ENCODE peak calls at places on chromosome 16, in ten cellular contexts. S is Peyer's patch; F is fibroblast of pulmonary artery; L is body of pancreas; C is AG10803; O is tibial nerve; W is IMR-90; Y is stomach; A is CD8-positive, alpha-beta T cell; E is GM12864. G is an unnamed sample.

GRCh38 chr16:31181102-31181830 is 1.3 kb downstream of the FUS start:
- DNase-seq in E (no peak), L (peak), F (peak), Y (peak), O (no peak), S (peak), C (no peak), W (peak), A (peak), G (peak)

GRCh38 chr16:69260019-69260418 is 51.1 kb upstream of the VPS4A start:
- DNase-seq in Y (no peak), C (no peak), L (peak), W (no peak), O (no peak), S (no peak), A (no peak), F (no peak), E (no peak), G (no peak)

GRCh38 chr16:31476305-31477219 is 4.6 kb downstream of the TGFB1I1 start:
- DNase-seq in C (no peak), W (no peak), Y (peak), E (no peak), F (no peak), S (peak), A (peak), O (peak), L (peak), G (no peak)

GRCh38 chr16:2971134-2971984 is 2.2 kb downstream of the PAQR4 start:
- DNase-seq in L (no peak), A (no peak), C (no peak), E (no peak), Y (no peak), O (no peak), S (no peak), W (no peak), F (no peak), G (no peak)

GRCh38 chr16:4313563-4314531 is 2.0 kb upstream of the GLIS2 start:
- DNase-seq in E (no peak), A (no peak), L (peak), Y (peak), O (no peak), F (no peak), W (no peak), S (no peak), C (no peak), G (no peak)

GRCh38 chr16:26672206-26672605 is 394.5 kb upstream of the C16orf82 start:
- DNase-seq in C (no peak), E (no peak), Y (no peak), S (no peak), W (no peak), O (no peak), A (no peak), L (no peak), F (no peak), G (no peak)

GRCh38 chr16:69566437-69567030 is 768 bp downstream of the NFAT5 start:
- DNase-seq in S (peak), L (peak), A (peak), F (peak), C (peak), Y (peak), E (no peak), O (peak), W (peak), G (peak)

GRCh38 chr16:82748026-82748425 is 121.3 kb downstream of the CDH13 start:
- DNase-seq in F (peak), E (no peak), Y (no peak), S (no peak), L (peak), A (no peak), C (peak), W (peak), O (no peak), G (peak)

GRCh38 chr16:65876200-65876498 is 490.3 kb upstream of the CDH5 start:
- DNase-seq in Y (no peak), E (no peak), W (peak), L (no peak), O (no peak), F (no peak), A (no peak), C (peak), S (no peak), G (peak)

GRCh38 chr16:1550061-1550460 is 16.6 kb downstream of the TMEM204 start:
- DNase-seq in F (no peak), W (no peak), E (no peak), O (no peak), A (no peak), L (no peak), S (no peak), Y (no peak), C (no peak), G (no peak)

GRCh38 chr16:2501938-2502900 is 11.5 kb upstream of the ATP6V0C start:
- DNase-seq in F (no peak), O (no peak), L (no peak), Y (no peak), A (no peak), S (no peak), E (no peak), W (no peak), C (no peak), G (no peak)

GRCh38 chr16:72015124-72015523 is 6.6 kb downstream of the DHODH start:
- DNase-seq in L (no peak), C (no peak), W (no peak), A (no peak), Y (peak), S (no peak), F (no peak), E (no peak), O (no peak), G (no peak)

GRCh38 chr16:72014675-72015074 is 6.1 kb downstream of the DHODH start:
- DNase-seq in Y (no peak), A (no peak), S (no peak), O (no peak), W (no peak), E (no peak), C (no peak), F (no peak), L (no peak), G (no peak)

GRCh38 chr16:72013888-72014538 is 5.5 kb downstream of the DHODH start:
- DNase-seq in L (no peak), Y (no peak), O (no peak), A (no peak), S (no peak), F (peak), W (no peak), E (no peak), C (no peak), G (no peak)

GRCh38 chr16:72021043-72021442 is 12.5 kb downstream of the DHODH start:
- DNase-seq in A (no peak), C (no peak), Y (no peak), O (no peak), L (no peak), S (no peak), W (no peak), F (no peak), E (no peak), G (no peak)

GRCh38 chr16:72018470-72018869 is 9.9 kb downstream of the DHODH start:
- DNase-seq in O (no peak), A (no peak), Y (no peak), E (no peak), C (no peak), W (no peak), S (no peak), L (no peak), F (no peak), G (no peak)
- TF ChIP-seq CTCF in O (no peak), A (no peak), Y (no peak), E (no peak), C (no peak), W (no peak), S (no peak), L (no peak), F (no peak), G (no peak)

GRCh38 chr16:74774223-74775139 is at the start of gene FA2H:
- DNase-seq in E (no peak), O (peak), Y (peak), F (peak), C (no peak), S (peak), W (peak), A (peak), L (peak), G (no peak)
- TF ChIP-seq CTCF in E (peak), O (peak), Y (no peak), F (no peak), C (no peak), S (peak), W (peak), A (no peak), L (peak), G (peak)

DNA sequence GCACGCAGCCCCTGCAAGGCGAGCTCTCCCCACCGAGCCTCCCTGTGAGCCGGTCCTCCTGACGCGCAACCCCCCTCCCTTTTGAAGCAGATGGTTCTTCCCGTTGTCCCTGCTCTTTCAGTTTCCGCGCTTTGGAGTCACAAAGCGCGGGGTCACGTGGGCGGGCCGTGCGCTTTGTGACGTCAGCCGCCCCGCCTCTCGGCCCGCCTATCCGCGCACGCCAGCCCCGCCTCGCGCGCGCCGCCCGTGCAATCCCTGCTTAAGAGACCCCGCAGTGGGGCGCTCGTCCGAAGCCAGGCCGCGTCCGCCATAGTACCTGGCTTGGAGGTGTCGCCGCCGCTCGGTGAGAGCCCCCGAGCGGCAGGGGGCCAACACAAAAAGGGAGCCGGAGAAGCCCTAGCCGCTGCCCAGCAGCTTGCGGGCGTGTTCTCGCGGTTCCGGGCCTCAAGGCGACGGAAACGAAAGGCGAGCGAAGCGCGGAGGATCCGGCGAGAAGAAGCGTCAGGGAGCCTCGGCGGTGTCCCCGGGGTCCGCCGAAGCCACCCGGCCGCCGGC is at the start of gene RBBP6:
- DNase-seq in Y (peak), A (peak), E (peak), L (peak), W (peak), O (peak), S (peak), F (peak), C (peak), G (peak)
- TF ChIP-seq CTCF in Y (no peak), A (peak), E (peak), L (peak), W (peak), O (peak), S (peak), F (no peak), C (no peak), G (peak)

GRCh38 chr16:72856797-72857196 is 191.1 kb downstream of the ZFHX3 start:
- DNase-seq in F (peak), C (no peak), A (no peak), E (no peak), Y (no peak), S (peak), O (no peak), W (no peak), L (peak), G (no peak)
- TF ChIP-seq CTCF in F (peak), C (peak), A (peak), E (peak), Y (no peak), S (peak), O (no peak), W (peak), L (peak), G (peak)

DNA sequence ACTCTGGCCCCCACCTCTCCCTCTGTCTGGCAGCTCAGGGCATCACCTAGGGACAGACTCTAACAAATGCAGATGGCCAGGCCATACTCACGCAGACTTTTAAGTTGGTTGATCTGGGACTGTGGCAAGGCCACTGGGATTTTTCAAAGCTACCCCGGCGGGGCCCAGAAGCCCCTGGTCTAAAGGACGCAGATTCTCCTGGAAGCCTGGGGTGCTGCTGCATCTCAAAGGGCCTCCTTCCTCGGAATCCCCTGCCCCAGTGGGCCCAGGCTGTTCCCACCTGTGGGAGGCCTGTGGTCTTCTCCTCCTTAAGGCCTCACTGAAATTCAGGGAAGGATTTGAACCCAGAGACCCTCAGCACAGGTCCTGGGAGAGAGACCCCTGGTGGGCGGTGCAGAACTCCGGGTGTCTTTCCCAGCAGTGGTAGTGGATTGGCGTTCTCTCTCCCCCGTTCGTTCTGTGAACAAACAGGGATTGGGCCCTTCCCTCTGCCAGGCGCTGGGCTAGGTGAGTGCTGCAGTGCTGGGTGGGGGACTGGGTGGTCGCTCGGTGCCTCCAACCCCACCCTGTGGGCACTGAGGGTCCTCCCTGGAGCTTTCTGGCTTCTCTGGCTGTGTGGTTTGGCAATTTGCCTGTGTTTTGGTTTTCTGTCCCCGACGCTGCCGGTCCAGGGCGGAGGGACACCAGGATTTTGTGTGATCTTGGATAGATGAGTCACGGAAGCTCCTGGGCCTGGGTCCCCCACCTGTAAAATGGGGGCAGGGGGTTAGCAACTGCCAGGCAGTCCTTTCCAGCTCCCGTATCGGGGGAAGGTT is 160.6 kb upstream of the GSE1 start:
- DNase-seq in A (no peak), S (no peak), Y (no peak), O (no peak), E (no peak), W (no peak), F (no peak), C (no peak), L (no peak), G (no peak)
- TF ChIP-seq CTCF in A (no peak), S (no peak), Y (no peak), O (no peak), E (no peak), W (no peak), F (no peak), C (no peak), L (no peak), G (no peak)

G was measured in HFFc6.